ENCODE peak calls at places on chromosomes 3 and 15, in four cellular contexts. G is heart left ventricle, F is AG04449, N is adrenal gland. O is an unnamed sample.

GRCh38 chr3:165457096-165457495 is 260.9 kb upstream of the SLITRK3 start:
- DNase-seq in N (no peak), F (no peak), G (no peak), O (no peak)

GRCh38 chr3:187748050-187748481 is 2.8 kb upstream of the BCL6 start:
- DNase-seq in G (peak), N (peak), F (no peak), O (peak)

GRCh38 chr3:79199966-79200365 is 567.8 kb downstream of the ROBO1 start:
- DNase-seq in F (no peak), G (no peak), N (no peak), O (no peak)

GRCh38 chr3:139941580-139941979 is 6.6 kb downstream of the CLSTN2 start:
- DNase-seq in F (no peak), G (no peak), N (no peak), O (no peak)

GRCh38 chr15:70587896-70588567 is 175.3 kb downstream of the UACA start:
- DNase-seq in G (no peak), F (no peak), N (no peak), O (no peak)

GRCh38 chr15:49273734-49274318 is 103.8 kb downstream of the GALK2 start:
- DNase-seq in N (no peak), F (no peak), G (no peak), O (no peak)

GRCh38 chr3:57281710-57282109 is 10.8 kb downstream of the ASB14 start:
- DNase-seq in N (no peak), G (no peak), F (no peak), O (no peak)

GRCh38 chr15:51494411-51495314 is 127.9 kb downstream of the DMXL2 start:
- DNase-seq in N (no peak), G (no peak), F (peak), O (no peak)

DNA sequence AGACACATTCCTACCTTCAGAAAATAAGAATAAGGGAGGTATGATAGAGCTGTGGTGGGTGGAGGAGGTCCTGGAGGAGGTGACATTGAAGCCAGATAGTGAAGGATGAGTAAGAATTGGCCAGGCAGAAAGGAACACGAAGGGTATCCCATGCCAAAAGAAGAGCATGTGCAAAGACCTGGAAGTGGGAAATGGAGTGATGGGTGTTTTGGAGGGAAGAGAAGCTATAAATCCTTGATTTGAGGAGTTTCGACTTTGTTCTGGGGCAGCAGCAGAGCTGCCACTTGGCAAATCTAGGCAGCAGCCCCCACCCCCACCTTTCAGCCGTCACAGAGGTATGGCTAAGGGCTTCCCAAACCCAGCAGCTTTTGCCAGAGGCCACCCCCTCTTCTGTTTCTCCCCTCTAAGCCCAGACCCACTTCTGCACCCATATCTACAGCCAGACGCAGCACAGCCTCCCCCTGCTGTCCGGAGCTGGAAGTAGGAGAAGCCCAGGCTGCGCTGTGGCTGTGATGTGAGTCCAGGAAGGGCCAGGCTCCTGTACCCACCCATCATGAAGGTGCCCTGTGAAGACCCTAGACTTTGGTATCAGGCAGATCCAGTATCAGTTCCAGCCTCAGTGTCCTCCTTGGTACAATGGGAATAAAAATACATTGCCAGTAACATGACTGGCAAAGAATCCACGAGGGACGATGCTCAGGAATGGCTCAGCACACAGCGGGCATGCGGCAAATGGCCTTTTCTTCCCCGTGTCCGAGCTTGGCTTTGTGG is 188.7 kb upstream of the LINGO1 start:
- DNase-seq in N (peak), G (peak), F (no peak), O (peak)
- TF ChIP-seq CTCF in N (peak), G (peak), F (peak), O (peak)

GRCh38 chr3:109548192-109548938 is 211.0 kb upstream of the DPPA4 start:
- DNase-seq in F (no peak), G (no peak), N (no peak), O (no peak)

GRCh38 chr3:109559389-109559788 is 222.0 kb upstream of the DPPA4 start:
- DNase-seq in F (no peak), N (no peak), G (no peak), O (no peak)

GRCh38 chr3:109553573-109554371 is 216.4 kb upstream of the DPPA4 start:
- DNase-seq in N (no peak), G (no peak), F (no peak), O (no peak)
- TF ChIP-seq CTCF in N (no peak), G (no peak), F (no peak), O (no peak)

GRCh38 chr3:48561045-48561736 is 2.4 kb downstream of the UCN2 start:
- DNase-seq in G (peak), N (peak), F (no peak), O (peak)
- TF ChIP-seq CTCF in G (no peak), N (peak), F (peak), O (peak)

DNA sequence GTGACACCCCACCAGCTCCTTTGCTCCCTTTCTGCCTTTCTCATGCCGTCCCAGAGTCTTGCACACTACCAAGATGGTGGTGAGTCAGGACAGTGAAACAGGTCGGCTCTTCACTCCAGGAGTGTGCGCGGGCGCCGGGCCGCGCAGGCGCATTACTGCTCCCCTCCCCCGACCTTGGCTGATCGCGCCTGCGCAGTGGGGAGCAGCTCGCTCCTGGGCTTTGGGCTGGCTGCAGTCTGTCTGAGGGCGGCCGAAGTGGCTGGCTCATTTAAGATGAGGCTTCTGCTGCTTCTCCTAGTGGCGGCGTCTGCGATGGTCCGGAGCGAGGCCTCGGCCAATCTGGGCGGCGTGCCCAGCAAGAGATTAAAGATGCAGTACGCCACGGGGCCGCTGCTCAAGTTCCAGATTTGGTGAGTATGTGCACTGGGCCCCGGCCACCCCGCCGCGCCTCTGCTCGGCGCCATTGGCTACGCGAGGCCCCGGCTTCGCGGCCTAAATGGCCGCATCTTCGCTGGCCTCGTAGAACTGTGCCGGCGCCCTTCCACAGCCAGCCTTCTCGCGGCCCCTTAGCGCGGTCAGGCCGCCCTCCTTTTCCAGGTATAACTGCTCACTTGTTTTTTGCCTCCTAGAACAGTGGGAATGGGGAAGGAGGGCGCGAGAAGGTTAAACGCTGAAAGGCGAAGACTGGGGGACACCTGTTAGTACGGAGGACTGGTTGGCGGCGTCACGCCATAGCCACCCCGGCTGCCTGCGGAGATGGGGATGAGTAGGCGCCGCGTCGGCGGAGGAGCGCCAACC is at the start of gene SELENOT:
- DNase-seq in F (peak), N (peak), G (peak), O (peak)
- TF ChIP-seq CTCF in F (peak), N (peak), G (peak), O (no peak)

O was measured in endothelial cell.